ENCODE peak calls at places on chromosomes 6 and 20, in six cellular contexts. One of them, this sample, is unnamed. For H3K36me3, the result is how much of the 10 kb centered on the place peaks cover.

GRCh38 chr20:44471481-44471882 is 4.2 kb upstream of the TTPAL start:
- DNase-seq in IMR-90: peak
- DNase-seq in right lobe of liver: no peak
- DNase-seq in PC-9: no peak
- DNase-seq in mammary epithelial cell: peak
- DNase-seq in transverse colon: no peak
- DNase-seq in this sample: no peak

GRCh38 chr6:38169826-38170526 is 350.4 kb downstream of the ZFAND3 start:
- DNase-seq in mammary epithelial cell: no peak
- DNase-seq in PC-9: no peak
- DNase-seq in IMR-90: no peak
- DNase-seq in transverse colon: peak
- DNase-seq in right lobe of liver: peak
- DNase-seq in this sample: no peak

GRCh38 chr6:119587537-119587936 is 238.0 kb upstream of the MAN1A1 start:
- DNase-seq in PC-9: peak
- DNase-seq in IMR-90: peak
- DNase-seq in mammary epithelial cell: peak
- DNase-seq in transverse colon: no peak
- DNase-seq in right lobe of liver: no peak
- DNase-seq in this sample: no peak

GRCh38 chr6:156857573-156857972 is 80.4 kb downstream of the ARID1B start:
- DNase-seq in right lobe of liver: no peak
- DNase-seq in PC-9: no peak
- DNase-seq in mammary epithelial cell: peak
- DNase-seq in IMR-90: peak
- DNase-seq in transverse colon: no peak
- DNase-seq in this sample: no peak

GRCh38 chr6:56955171-56956155 is 556 bp downstream of the BEND6 start:
- DNase-seq in PC-9: peak
- DNase-seq in mammary epithelial cell: peak
- DNase-seq in transverse colon: peak
- DNase-seq in right lobe of liver: peak
- DNase-seq in IMR-90: peak
- DNase-seq in this sample: peak

GRCh38 chr6:92577077-92577719 is 842.2 kb downstream of the EPHA7 start:
- DNase-seq in IMR-90: peak
- DNase-seq in right lobe of liver: peak
- DNase-seq in PC-9: no peak
- DNase-seq in transverse colon: no peak
- DNase-seq in mammary epithelial cell: no peak
- DNase-seq in this sample: no peak

GRCh38 chr6:99146716-99147115 is 199.0 kb upstream of the FBXL4 start:
- DNase-seq in transverse colon: no peak
- DNase-seq in PC-9: no peak
- DNase-seq in mammary epithelial cell: no peak
- DNase-seq in IMR-90: no peak
- DNase-seq in right lobe of liver: no peak
- DNase-seq in this sample: no peak

GRCh38 chr6:50185006-50185405 is 135.3 kb upstream of the DEFB112 start:
- DNase-seq in mammary epithelial cell: no peak
- DNase-seq in right lobe of liver: no peak
- DNase-seq in IMR-90: no peak
- DNase-seq in transverse colon: no peak
- DNase-seq in PC-9: no peak
- DNase-seq in this sample: no peak

GRCh38 chr6:71258078-71258866 is 30.3 kb upstream of the OGFRL1 start:
- DNase-seq in IMR-90: no peak
- DNase-seq in PC-9: no peak
- DNase-seq in right lobe of liver: no peak
- DNase-seq in mammary epithelial cell: no peak
- DNase-seq in transverse colon: no peak
- DNase-seq in this sample: no peak

GRCh38 chr20:59018817-59019216 is 412 bp upstream of the TUBB1 start:
- DNase-seq in right lobe of liver: no peak
- DNase-seq in IMR-90: no peak
- DNase-seq in PC-9: no peak
- DNase-seq in mammary epithelial cell: no peak
- DNase-seq in transverse colon: no peak
- DNase-seq in this sample: peak

GRCh38 chr20:43904778-43905177 is 9.9 kb upstream of the TOX2 start:
- DNase-seq in right lobe of liver: no peak
- DNase-seq in IMR-90: no peak
- DNase-seq in transverse colon: no peak
- DNase-seq in mammary epithelial cell: no peak
- DNase-seq in PC-9: peak
- DNase-seq in this sample: no peak

GRCh38 chr6:89375427-89375868 is 22.9 kb upstream of the UBE2J1 start:
- DNase-seq in PC-9: peak
- DNase-seq in IMR-90: no peak
- DNase-seq in right lobe of liver: peak
- DNase-seq in mammary epithelial cell: peak
- DNase-seq in transverse colon: peak
- DNase-seq in this sample: no peak

GRCh38 chr6:38161754-38162492 is 342.4 kb downstream of the ZFAND3 start:
- DNase-seq in IMR-90: no peak
- DNase-seq in right lobe of liver: no peak
- DNase-seq in mammary epithelial cell: no peak
- DNase-seq in PC-9: no peak
- DNase-seq in transverse colon: no peak
- DNase-seq in this sample: no peak

GRCh38 chr6:69894578-69895347 is 28.4 kb downstream of the COL19A1 start:
- DNase-seq in transverse colon: no peak
- DNase-seq in mammary epithelial cell: peak
- DNase-seq in IMR-90: peak
- DNase-seq in PC-9: peak
- DNase-seq in right lobe of liver: no peak
- DNase-seq in this sample: no peak

GRCh38 chr6:146905313-146905712 is 298.9 kb upstream of the STXBP5 start:
- DNase-seq in PC-9: peak
- DNase-seq in IMR-90: peak
- DNase-seq in right lobe of liver: no peak
- DNase-seq in transverse colon: no peak
- DNase-seq in mammary epithelial cell: peak
- DNase-seq in this sample: no peak

GRCh38 chr20:62964700-62965099 is 12.2 kb downstream of the SLC17A9 start:
- DNase-seq in right lobe of liver: peak
- DNase-seq in mammary epithelial cell: peak
- DNase-seq in transverse colon: no peak
- DNase-seq in PC-9: no peak
- DNase-seq in IMR-90: no peak
- DNase-seq in this sample: no peak

GRCh38 chr20:39913274-39913673 is 775.8 kb downstream of the MAFB start:
- DNase-seq in mammary epithelial cell: peak
- DNase-seq in PC-9: no peak
- DNase-seq in right lobe of liver: no peak
- DNase-seq in transverse colon: no peak
- DNase-seq in IMR-90: no peak
- DNase-seq in this sample: no peak

GRCh38 chr20:37223053-37223452 is 38.6 kb downstream of the GHRH start:
- DNase-seq in PC-9: no peak
- DNase-seq in transverse colon: no peak
- DNase-seq in right lobe of liver: no peak
- DNase-seq in mammary epithelial cell: peak
- DNase-seq in IMR-90: peak
- DNase-seq in this sample: no peak

GRCh38 chr6:15577550-15578171 is 85.2 kb downstream of the DTNBP1 start:
- DNase-seq in transverse colon: no peak
- DNase-seq in IMR-90: peak
- DNase-seq in PC-9: no peak
- DNase-seq in right lobe of liver: no peak
- DNase-seq in mammary epithelial cell: no peak
- DNase-seq in this sample: no peak

GRCh38 chr6:106731144-106731842 is 101.9 kb downstream of the QRSL1 start:
- DNase-seq in transverse colon: peak
- DNase-seq in mammary epithelial cell: no peak
- DNase-seq in IMR-90: no peak
- DNase-seq in PC-9: no peak
- DNase-seq in right lobe of liver: peak
- DNase-seq in this sample: no peak

GRCh38 chr6:3377536-3378397 is 79.1 kb downstream of the SLC22A23 start:
- DNase-seq in transverse colon: no peak
- DNase-seq in mammary epithelial cell: peak
- DNase-seq in right lobe of liver: no peak
- DNase-seq in PC-9: peak
- DNase-seq in IMR-90: peak
- DNase-seq in this sample: no peak

GRCh38 chr6:151675746-151676459 is 131.6 kb upstream of the ESR1 start:
- DNase-seq in mammary epithelial cell: peak
- DNase-seq in IMR-90: peak
- DNase-seq in right lobe of liver: peak
- DNase-seq in PC-9: peak
- DNase-seq in transverse colon: peak
- DNase-seq in this sample: peak

GRCh38 chr6:38034269-38034914 is 214.9 kb downstream of the ZFAND3 start:
- DNase-seq in IMR-90: peak
- DNase-seq in transverse colon: no peak
- DNase-seq in right lobe of liver: no peak
- DNase-seq in PC-9: no peak
- DNase-seq in mammary epithelial cell: no peak
- DNase-seq in this sample: no peak

GRCh38 chr6:147016440-147016839 is 187.8 kb upstream of the STXBP5 start:
- DNase-seq in right lobe of liver: no peak
- DNase-seq in PC-9: no peak
- DNase-seq in transverse colon: no peak
- DNase-seq in mammary epithelial cell: no peak
- DNase-seq in IMR-90: no peak
- DNase-seq in this sample: no peak

GRCh38 chr6:139126255-139126654 is 8.6 kb upstream of the HECA start:
- DNase-seq in IMR-90: peak
- DNase-seq in right lobe of liver: no peak
- DNase-seq in mammary epithelial cell: peak
- DNase-seq in PC-9: no peak
- DNase-seq in transverse colon: no peak
- DNase-seq in this sample: peak

DNA sequence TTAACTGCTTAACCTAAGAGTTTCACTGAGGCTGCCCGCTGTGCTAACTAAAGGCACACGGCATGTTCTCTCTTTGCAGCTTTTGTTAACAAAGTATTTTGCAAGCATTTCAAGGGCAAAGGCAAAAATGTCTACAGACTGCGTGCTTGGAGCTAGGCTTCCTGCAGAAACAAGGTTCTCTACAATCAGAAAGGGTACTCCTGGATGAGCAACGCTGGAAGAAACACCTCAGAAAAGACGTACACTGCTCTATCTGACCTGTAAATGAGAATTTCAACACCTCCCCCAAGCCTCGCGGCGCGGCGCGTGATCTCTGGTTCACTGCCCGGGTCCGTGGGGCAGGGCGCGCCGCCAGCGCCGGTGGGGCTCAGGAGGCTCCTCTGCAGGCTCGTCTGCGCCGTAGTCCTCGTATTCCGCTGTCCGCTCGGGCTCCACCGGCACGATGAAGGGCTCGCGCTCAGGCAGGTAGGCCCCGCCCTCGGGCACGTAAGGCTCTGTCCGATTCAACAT is 120.9 kb downstream of the COL12A1 start:
- DNase-seq in mammary epithelial cell: no peak
- DNase-seq in transverse colon: peak
- DNase-seq in PC-9: peak
- DNase-seq in IMR-90: no peak
- DNase-seq in right lobe of liver: peak
- DNase-seq in this sample: peak
- H3K4me3 ChIP-seq in mammary epithelial cell: no peak
- H3K4me3 ChIP-seq in transverse colon: no peak
- H3K4me3 ChIP-seq in PC-9: no peak
- H3K4me3 ChIP-seq in IMR-90: no peak
- H3K4me3 ChIP-seq in right lobe of liver: peak
- H3K4me3 ChIP-seq in this sample: peak

GRCh38 chr20:25439328-25439727 is 31.9 kb downstream of the GINS1 start:
- DNase-seq in IMR-90: no peak
- DNase-seq in mammary epithelial cell: no peak
- DNase-seq in transverse colon: no peak
- DNase-seq in PC-9: no peak
- DNase-seq in right lobe of liver: no peak
- DNase-seq in this sample: no peak
- H3K36me3 ChIP-seq in IMR-90: under half
- H3K36me3 ChIP-seq in mammary epithelial cell: under half
- H3K36me3 ChIP-seq in transverse colon: under half
- H3K36me3 ChIP-seq in PC-9: under half
- H3K36me3 ChIP-seq in right lobe of liver: under half
- H3K36me3 ChIP-seq in this sample: under half

DNA sequence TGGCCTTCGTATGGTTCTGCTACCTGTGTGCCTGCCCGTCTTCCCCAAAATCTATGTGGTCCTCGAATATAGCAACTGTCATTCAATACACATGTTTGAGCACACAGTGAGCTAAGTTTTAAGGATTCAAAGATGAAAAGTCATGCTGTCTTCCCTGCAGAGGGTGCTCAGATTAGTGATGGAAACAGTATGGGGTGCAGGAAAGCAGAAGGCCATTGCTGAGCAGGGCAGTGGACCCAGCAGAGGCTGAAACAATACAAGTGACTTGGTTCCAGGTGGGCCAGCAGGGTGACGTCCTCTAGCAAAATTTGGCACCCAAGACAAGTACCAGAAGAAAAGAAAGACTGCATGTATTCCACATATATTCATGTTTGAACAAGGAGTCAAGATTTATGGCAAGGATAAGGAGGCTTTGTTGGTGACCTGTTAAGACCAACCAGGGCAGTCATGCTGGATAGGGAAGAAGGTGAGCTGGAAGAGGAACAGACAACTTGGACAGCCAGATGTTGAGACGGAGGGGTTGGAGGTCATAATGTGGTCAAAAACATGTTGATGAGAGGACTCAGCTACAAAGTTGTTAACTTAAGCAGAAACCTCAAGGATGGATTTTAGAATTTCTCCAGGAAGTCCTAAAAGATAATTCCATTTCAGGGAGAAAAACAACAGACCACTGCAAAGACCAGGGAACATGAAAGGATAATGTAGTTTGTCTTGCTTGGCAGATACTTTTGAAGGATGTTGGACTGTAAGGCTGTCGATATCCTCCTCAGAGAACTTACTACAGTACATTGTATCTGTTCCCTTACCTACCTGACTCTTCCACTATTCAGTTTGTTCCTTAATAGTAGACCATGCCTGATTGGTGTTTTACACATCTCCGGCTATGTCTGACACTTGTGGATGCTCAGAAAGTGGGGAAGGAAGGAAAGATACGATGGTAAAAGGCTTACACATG is 2.5 kb downstream of the HLA-DQA1 start:
- DNase-seq in mammary epithelial cell: no peak
- DNase-seq in transverse colon: no peak
- DNase-seq in PC-9: no peak
- DNase-seq in right lobe of liver: no peak
- DNase-seq in IMR-90: no peak
- DNase-seq in this sample: no peak
- H3K4me3 ChIP-seq in mammary epithelial cell: no peak
- H3K4me3 ChIP-seq in transverse colon: no peak
- H3K4me3 ChIP-seq in PC-9: no peak
- H3K4me3 ChIP-seq in right lobe of liver: no peak
- H3K4me3 ChIP-seq in IMR-90: no peak
- H3K4me3 ChIP-seq in this sample: no peak

DNA sequence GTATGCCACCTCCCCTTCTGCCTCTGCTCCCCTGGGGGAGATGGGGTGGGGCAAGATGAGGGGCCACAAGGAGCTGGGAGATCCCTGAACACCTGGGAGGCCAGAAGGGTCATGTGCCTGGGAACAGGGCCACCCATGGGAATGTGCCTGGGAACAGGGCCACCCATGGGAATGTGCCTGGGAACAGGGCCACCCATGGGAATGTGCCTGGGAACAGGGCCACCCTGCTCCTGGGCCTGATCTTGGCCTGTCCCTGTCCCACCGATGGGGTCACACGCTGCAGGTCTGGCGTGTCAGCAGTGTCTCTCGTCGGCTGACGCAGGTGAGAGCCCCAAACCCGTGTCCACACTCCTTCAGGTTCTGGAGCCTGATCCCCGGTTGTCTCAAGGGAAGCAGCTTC is 4.4 kb downstream of the RGS19 start:
- DNase-seq in IMR-90: no peak
- DNase-seq in right lobe of liver: no peak
- DNase-seq in transverse colon: no peak
- DNase-seq in PC-9: no peak
- DNase-seq in mammary epithelial cell: no peak
- DNase-seq in this sample: no peak
- H3K36me3 ChIP-seq in IMR-90: under half
- H3K36me3 ChIP-seq in right lobe of liver: under half
- H3K36me3 ChIP-seq in transverse colon: under half
- H3K36me3 ChIP-seq in PC-9: under half
- H3K36me3 ChIP-seq in mammary epithelial cell: under half
- H3K36me3 ChIP-seq in this sample: under half